ENCODE peak calls at places on chromosomes 11 and 22, in six cellular contexts. Z is HCT116, Y is foreskin fibroblast, A is A549, H is MV-4-11, S is Caki2. L is an unnamed sample.

GRCh38 chr22:35686298-35686697 is 31.4 kb upstream of the APOL5 start:
- DNase-seq in Z (no peak), Y (no peak), A (no peak), H (peak; percentile 30), S (no peak), L (no peak)

GRCh38 chr22:24391836-24392217 is 35.6 kb upstream of the ADORA2A start:
- DNase-seq in Z (no peak), Y (peak; percentile 79), A (no peak), H (peak; percentile 37), S (no peak), L (peak; percentile 75)

GRCh38 chr11:65801153-65801987 is 14.5 kb downstream of the OVOL1 start:
- DNase-seq in Z (no peak), Y (no peak), A (no peak), H (no peak), S (no peak), L (no peak)

GRCh38 chr22:28116261-28116673 is 197.2 kb upstream of the PITPNB start:
- DNase-seq in Z (no peak), Y (peak; percentile 94), A (peak; percentile 19), H (no peak), S (peak; percentile 88), L (peak; percentile 42)

GRCh38 chr11:105296806-105297205 is 157.2 kb upstream of the CARD18 start:
- DNase-seq in Z (no peak), Y (no peak), A (no peak), H (no peak), S (no peak), L (no peak)

GRCh38 chr11:117986981-117987495 is 844 bp downstream of the IL10RA start:
- DNase-seq in Z (no peak), Y (peak; percentile 15), A (no peak), H (peak; percentile 82), S (no peak), L (no peak)

GRCh38 chr11:70508231-70508480 is 109.8 kb downstream of the CTTN start:
- DNase-seq in Z (no peak), Y (no peak), A (no peak), H (no peak), S (no peak), L (no peak)

GRCh38 chr11:68312780-68313573 is 586 bp downstream of the LRP5 start:
- DNase-seq in Z (no peak), Y (peak; percentile 42), A (no peak), H (no peak), S (no peak), L (no peak)

GRCh38 chr11:66172146-66172545 is 96.3 kb upstream of the RAB1B start:
- DNase-seq in Z (peak; percentile 35), Y (peak; percentile 66), A (peak; percentile 29), H (no peak), S (peak; percentile 88), L (peak; percentile 85)

GRCh38 chr22:49659924-49660315 is 167.8 kb downstream of the BRD1 start:
- DNase-seq in Z (no peak), Y (no peak), A (no peak), H (no peak), S (no peak), L (no peak)

GRCh38 chr22:21032843-21033688 is 705 bp upstream of the SLC7A4 start:
- DNase-seq in Z (no peak), Y (no peak), A (no peak), H (no peak), S (no peak), L (no peak)

GRCh38 chr11:118748056-118748455 is 42.9 kb downstream of the DDX6 start:
- DNase-seq in Z (no peak), Y (no peak), A (no peak), H (no peak), S (no peak), L (no peak)

GRCh38 chr22:26681395-26681821 is 24.0 kb downstream of the MIAT start:
- DNase-seq in Z (no peak), Y (peak; percentile 39), A (no peak), H (no peak), S (no peak), L (peak; percentile 88)

GRCh38 chr22:40004836-40005235 is 10.1 kb downstream of the FAM83F start:
- DNase-seq in Z (no peak), Y (no peak), A (no peak), H (no peak), S (no peak), L (no peak)

GRCh38 chr11:10348650-10349280 is 43.9 kb downstream of the ADM start:
- DNase-seq in Z (no peak), Y (peak; percentile 91), A (no peak), H (no peak), S (peak; percentile 56), L (peak; percentile 84)

L was measured in fibroblast of lung.